ENCODE peak calls at places on chromosomes 13 and 19, in four cellular contexts. R is H9, H is mesendoderm, F is H1. B is an unnamed sample.

GRCh38 chr13:68745517-68745916 is 1362.1 kb upstream of the ATXN8OS start:
- DNase-seq in R (no peak), F (no peak), H (no peak), B (no peak)

GRCh38 chr13:75830842-75831241 is 194.7 kb downstream of the LMO7 start:
- DNase-seq in R (no peak), F (no peak), H (no peak), B (peak)

GRCh38 chr13:114248011-114248410 is 13.3 kb downstream of the CDC16 start:
- DNase-seq in H (no peak), F (no peak), R (no peak), B (peak)

GRCh38 chr13:73341748-73342147 is 282.9 kb downstream of the KLF5 start:
- DNase-seq in H (peak), F (no peak), R (peak), B (peak)

GRCh38 chr13:95494082-95494681 is 58.3 kb upstream of the CLDN10 start:
- DNase-seq in R (no peak), H (peak), F (no peak), B (peak)

GRCh38 chr13:24396821-24397220 is 87.4 kb downstream of the C1QTNF9 start:
- DNase-seq in R (no peak), H (no peak), F (no peak), B (no peak)

GRCh38 chr19:5693195-5694166 is 3.4 kb downstream of the RPL36 start:
- DNase-seq in F (no peak), R (peak), H (no peak), B (no peak)

GRCh38 chr13:112212533-112212932 is 145.6 kb downstream of the SOX1 start:
- DNase-seq in H (no peak), R (no peak), F (no peak), B (no peak)

GRCh38 chr13:34030782-34031181 is 212.8 kb downstream of the RFC3 start:
- DNase-seq in H (no peak), R (no peak), F (no peak), B (no peak)

GRCh38 chr13:48349525-48349924 is 46.0 kb downstream of the RB1 start:
- DNase-seq in R (no peak), H (no peak), F (no peak), B (no peak)

GRCh38 chr13:48356750-48357149 is 53.2 kb downstream of the RB1 start:
- DNase-seq in R (no peak), H (no peak), F (no peak), B (no peak)

DNA sequence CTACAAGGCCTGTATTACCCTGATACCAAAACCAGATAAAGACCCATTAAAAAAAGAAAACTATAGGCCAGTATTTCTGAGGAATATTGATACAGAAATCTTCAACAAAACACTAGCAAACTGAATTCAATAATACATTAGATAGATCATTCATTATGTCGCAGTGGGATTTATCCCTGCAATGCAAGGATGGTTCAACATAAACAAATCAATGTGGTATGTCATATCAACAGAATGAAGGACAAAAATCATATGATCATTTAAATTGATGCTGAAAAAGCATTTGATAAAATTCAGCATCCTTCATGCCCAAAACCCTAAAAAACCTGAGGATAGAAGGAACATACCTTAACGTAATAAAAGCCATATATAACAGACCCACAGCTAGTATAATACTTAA is 50.0 kb downstream of the RB1 start:
- DNase-seq in F (no peak), H (no peak), R (no peak), B (no peak)
- H4K5ac ChIP-seq in F (no peak), H (no peak), R (no peak), B (no peak)

GRCh38 chr13:45747071-45747470 is 45.0 kb downstream of the CBY2 start:
- DNase-seq in F (no peak), H (no peak), R (no peak), B (no peak)

GRCh38 chr13:45737571-45738002 is 35.5 kb downstream of the CBY2 start:
- DNase-seq in R (peak), H (peak), F (no peak), B (no peak)

GRCh38 chr13:45744979-45745378 is 42.9 kb downstream of the CBY2 start:
- DNase-seq in F (no peak), R (no peak), H (no peak), B (no peak)

GRCh38 chr13:45742985-45743384 is 40.9 kb downstream of the CBY2 start:
- DNase-seq in F (no peak), H (no peak), R (no peak), B (no peak)
- H3K56ac ChIP-seq in F (no peak), H (no peak), R (no peak), B (no peak)

GRCh38 chr19:32199501-32200040 is 145.8 kb upstream of the ZNF507 start:
- DNase-seq in H (no peak), R (no peak), F (no peak), B (no peak)
- H4K5ac ChIP-seq in H (no peak), R (no peak), F (no peak), B (no peak)

DNA sequence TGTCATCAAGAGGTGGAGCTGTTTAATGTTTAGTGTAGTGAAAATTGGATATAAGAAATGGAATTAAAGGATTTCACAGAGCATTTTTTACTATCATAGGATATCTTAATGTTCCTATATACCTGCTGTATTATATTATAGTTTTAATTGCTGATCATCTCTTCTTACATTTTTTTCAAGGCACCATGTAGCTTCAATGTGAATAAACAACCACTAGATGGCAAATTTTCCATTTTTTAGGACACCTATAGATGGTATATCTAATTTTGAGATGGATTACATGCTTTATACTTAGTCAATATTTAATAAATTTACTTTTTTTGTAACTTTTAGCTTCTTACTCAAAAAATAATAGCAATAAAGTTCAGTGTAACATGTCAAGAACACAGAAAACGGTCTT is 9.0 kb upstream of the ATXN8OS start:
- DNase-seq in R (no peak), H (no peak), F (no peak), B (no peak)
- H3K56ac ChIP-seq in R (no peak), H (no peak), F (no peak), B (no peak)

GRCh38 chr13:64900039-64900438 is 2330.1 kb downstream of the PCDH9 start:
- DNase-seq in H (no peak), F (no peak), R (no peak), B (no peak)
- H4K5ac ChIP-seq in H (no peak), F (no peak), R (no peak), B (no peak)

GRCh38 chr13:78431328-78431727 is 172.0 kb downstream of the POU4F1 start:
- DNase-seq in F (no peak), H (no peak), R (no peak), B (no peak)

GRCh38 chr13:78428646-78429045 is 174.7 kb downstream of the POU4F1 start:
- DNase-seq in R (no peak), H (peak), F (no peak), B (no peak)

GRCh38 chr13:78430811-78431210 is 172.5 kb downstream of the POU4F1 start:
- DNase-seq in R (no peak), H (no peak), F (no peak), B (no peak)

GRCh38 chr13:78430166-78430791 is 173.1 kb downstream of the POU4F1 start:
- DNase-seq in R (peak), H (peak), F (no peak), B (no peak)

GRCh38 chr13:78426183-78426582 is 177.2 kb downstream of the POU4F1 start:
- DNase-seq in R (no peak), H (no peak), F (no peak), B (no peak)
- H3K56ac ChIP-seq in R (no peak), H (no peak), F (no peak), B (no peak)

GRCh38 chr13:110715395-110716234 is 2.1 kb downstream of the ING1 start:
- DNase-seq in H (peak), F (peak), R (peak), B (peak)
- H4K5ac ChIP-seq in H (no peak), F (peak), R (no peak), B (no peak)

DNA sequence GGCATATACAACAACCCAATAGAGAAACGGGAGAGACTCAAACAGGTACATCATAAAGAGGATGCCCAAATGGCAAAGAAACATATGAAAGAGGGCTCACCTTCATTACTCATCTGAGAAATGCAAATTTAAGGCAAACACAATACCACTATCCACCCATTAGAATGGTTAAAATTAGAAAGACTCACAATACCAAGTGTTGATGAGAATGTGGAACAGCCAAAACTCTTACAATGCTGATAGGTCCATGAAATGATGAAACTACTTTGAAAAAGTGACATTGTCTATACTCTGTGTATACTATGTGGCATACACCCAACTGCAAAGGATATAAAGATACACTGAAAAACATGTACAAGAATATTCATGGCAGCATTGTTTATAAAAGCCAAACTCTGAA is 96.2 kb upstream of the TSHZ3 start:
- DNase-seq in R (no peak), H (no peak), F (no peak), B (no peak)
- H3K56ac ChIP-seq in R (no peak), H (no peak), F (no peak), B (no peak)

DNA sequence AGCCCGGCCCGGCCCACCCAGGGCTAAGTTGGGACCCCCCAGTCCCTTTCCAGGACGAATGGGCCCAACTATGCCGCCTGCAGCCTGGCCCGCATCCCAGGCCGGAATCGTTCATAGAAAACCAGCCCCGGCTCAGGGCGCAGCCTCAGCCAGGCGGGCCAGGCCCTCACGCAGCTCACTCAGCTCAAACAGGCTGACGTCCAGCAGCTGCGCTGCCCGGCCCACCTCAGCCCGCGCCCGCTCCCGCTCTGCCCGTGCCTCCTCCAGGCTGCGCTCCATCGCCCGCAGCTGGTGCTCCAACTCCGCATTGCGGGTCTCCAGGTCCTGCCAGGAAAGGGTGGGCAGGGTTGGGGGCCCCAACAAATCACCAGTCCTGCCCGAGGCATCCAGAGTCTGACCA is 9.8 kb downstream of the DDX49 start:
- DNase-seq in R (no peak), H (no peak), F (no peak), B (no peak)
- H4K5ac ChIP-seq in R (no peak), H (no peak), F (no peak), B (no peak)